ENCODE peak calls at places on chromosomes 13 and 19, in seven cellular contexts. K, D, H, J, M, P and N are unnamed samples.

GRCh38 chr19:6278740-6279619 is 795 bp downstream of the MLLT1 start:
- DNase-seq in K (no peak), D (no peak), H (no peak), J (no peak), M (no peak), P (no peak), N (no peak)

GRCh38 chr13:104993708-104994107 is 1541.8 kb downstream of the EFNB2 start:
- DNase-seq in K (no peak), D (no peak), H (no peak), J (no peak), M (no peak), P (no peak), N (no peak)

GRCh38 chr19:16726916-16727315 is 7.3 kb downstream of the NWD1 start:
- DNase-seq in K (no peak), D (no peak), H (no peak), J (no peak), M (no peak), P (no peak), N (no peak)

GRCh38 chr13:44088911-44089851 is 209.5 kb downstream of the LACC1 start:
- DNase-seq in K (no peak), D (no peak), H (no peak), J (no peak), M (no peak), P (no peak), N (no peak)

GRCh38 chr13:33571618-33572017 is 246.3 kb upstream of the RFC3 start:
- DNase-seq in K (no peak), D (no peak), H (no peak), J (no peak), M (no peak), P (no peak), N (no peak)

GRCh38 chr13:48660356-48661076 is 6.8 kb downstream of the CYSLTR2 start:
- DNase-seq in K (no peak), D (no peak), H (no peak), J (no peak), M (no peak), P (no peak), N (no peak)

GRCh38 chr13:86907116-86907515 is 764.1 kb upstream of the SLITRK5 start:
- DNase-seq in K (no peak), D (no peak), H (no peak), J (no peak), M (no peak), P (no peak), N (no peak)

GRCh38 chr19:16429066-16429758 is 42.6 kb downstream of the EPS15L1 start:
- DNase-seq in K (no peak), D (peak; percentile 78), H (no peak), J (peak; percentile 75), M (peak; percentile 79), P (no peak), N (no peak)

GRCh38 chr19:34459614-34460013 is 21.9 kb upstream of the WTIP start:
- DNase-seq in K (no peak), D (no peak), H (no peak), J (no peak), M (no peak), P (no peak), N (no peak)

GRCh38 chr13:26996965-26997752 is 174.5 kb downstream of the USP12 start:
- DNase-seq in K (no peak), D (no peak), H (no peak), J (no peak), M (no peak), P (no peak), N (no peak)

GRCh38 chr19:34962945-34963530 is 991 bp downstream of the ZNF792 start:
- DNase-seq in K (no peak), D (no peak), H (no peak), J (no peak), M (peak; percentile 22), P (no peak), N (no peak)

GRCh38 chr13:61013782-61014181 is 401.9 kb downstream of the PCDH20 start:
- DNase-seq in K (no peak), D (no peak), H (no peak), J (no peak), M (no peak), P (no peak), N (no peak)

GRCh38 chr13:94620286-94620896 is 18.7 kb downstream of the GPR180 start:
- DNase-seq in K (no peak), D (no peak), H (no peak), J (no peak), M (no peak), P (peak; percentile 36), N (no peak)

GRCh38 chr19:10587022-10587838 is at the start of gene AP1M2:
- DNase-seq in K (no peak), D (no peak), H (no peak), J (peak; percentile 73), M (no peak), P (no peak), N (no peak)

GRCh38 chr13:28337196-28338045 is 157.5 kb downstream of the FLT1 start:
- DNase-seq in K (no peak), D (no peak), H (peak; percentile 71), J (no peak), M (no peak), P (peak; percentile 87), N (no peak)

GRCh38 chr19:18967358-18968146 is 26.5 kb upstream of the HOMER3 start:
- DNase-seq in K (no peak), D (peak; percentile 80), H (no peak), J (peak; percentile 74), M (peak; percentile 43), P (peak; percentile 49), N (no peak)

GRCh38 chr13:72585254-72585653 is 142.2 kb downstream of the MZT1 start:
- DNase-seq in K (no peak), D (no peak), H (no peak), J (no peak), M (no peak), P (no peak), N (no peak)

GRCh38 chr13:50914848-50915247 is 5.3 kb downstream of the RNASEH2B start:
- DNase-seq in K (no peak), D (no peak), H (no peak), J (no peak), M (no peak), P (no peak), N (no peak)

GRCh38 chr13:21124853-21125252 is 51.5 kb downstream of the SKA3 start:
- DNase-seq in K (no peak), D (no peak), H (no peak), J (no peak), M (no peak), P (peak; percentile 24), N (no peak)

GRCh38 chr13:28792992-28793391 is 27.1 kb upstream of the MTUS2 start:
- DNase-seq in K (no peak), D (no peak), H (peak; percentile 47), J (no peak), M (no peak), P (peak; percentile 90), N (no peak)

GRCh38 chr19:18677156-18677555 is 6.3 kb upstream of the CRTC1 start:
- DNase-seq in K (no peak), D (no peak), H (no peak), J (no peak), M (no peak), P (no peak), N (no peak)

GRCh38 chr13:95176611-95177259 is 124.5 kb downstream of the ABCC4 start:
- DNase-seq in K (no peak), D (no peak), H (no peak), J (no peak), M (no peak), P (peak; percentile 75), N (no peak)

GRCh38 chr13:36883829-36884228 is 36.2 kb downstream of the SMAD9 start:
- DNase-seq in K (no peak), D (no peak), H (no peak), J (no peak), M (no peak), P (no peak), N (no peak)

GRCh38 chr13:75416327-75417005 is 65.5 kb downstream of the TBC1D4 start:
- DNase-seq in K (no peak), D (no peak), H (no peak), J (no peak), M (no peak), P (no peak), N (no peak)
- H3K4me3 ChIP-seq in K (no peak overlapping the region), D (no peak overlapping the region), H (no peak overlapping the region), J (no peak overlapping the region), M (no peak overlapping the region), P (no peak overlapping the region), N (no peak overlapping the region)

DNA sequence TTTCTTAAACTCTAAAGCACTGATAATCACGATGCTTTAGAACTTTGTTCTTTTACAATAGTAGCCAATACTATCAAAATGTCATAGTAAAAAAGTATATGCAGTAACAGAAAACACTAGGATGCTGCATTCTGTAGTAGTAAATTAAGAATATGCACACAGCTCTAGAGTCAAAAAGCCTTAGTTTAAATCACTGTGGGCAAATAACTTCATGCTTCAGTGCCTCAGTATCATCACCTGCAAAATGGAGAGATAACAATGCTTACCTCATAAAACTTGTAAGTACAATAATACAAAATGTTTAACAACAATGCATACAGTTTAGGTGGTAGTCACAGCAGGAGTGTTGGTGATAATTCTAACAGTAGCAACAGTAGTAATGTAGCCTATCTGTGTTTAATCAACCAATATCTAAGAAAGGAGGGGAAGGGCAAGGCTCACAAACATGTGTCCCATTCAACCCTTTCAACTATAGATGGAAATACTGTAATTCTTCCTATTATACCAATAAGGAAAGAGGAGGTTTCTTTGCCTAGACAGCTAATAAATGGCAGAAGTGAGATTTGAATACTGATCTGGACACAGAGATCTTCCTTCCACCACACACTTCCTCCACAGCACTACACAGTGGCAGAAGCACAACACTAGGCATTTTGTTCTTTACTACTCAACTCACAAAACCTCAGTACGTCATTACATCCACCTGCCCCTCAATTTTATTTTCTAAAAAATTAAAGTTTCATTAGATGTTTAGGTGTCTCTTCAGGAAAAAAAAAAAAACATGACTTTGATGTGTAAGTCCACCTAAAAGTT is 4.6 kb downstream of the RBM26 start:
- DNase-seq in K (no peak), D (no peak), H (no peak), J (no peak), M (no peak), P (no peak), N (no peak)
- H3K4me3 ChIP-seq in K (no peak overlapping the region), D (no peak overlapping the region), H (no peak overlapping the region), J (no peak overlapping the region), M (no peak overlapping the region), P (no peak overlapping the region), N (no peak overlapping the region)

DNA sequence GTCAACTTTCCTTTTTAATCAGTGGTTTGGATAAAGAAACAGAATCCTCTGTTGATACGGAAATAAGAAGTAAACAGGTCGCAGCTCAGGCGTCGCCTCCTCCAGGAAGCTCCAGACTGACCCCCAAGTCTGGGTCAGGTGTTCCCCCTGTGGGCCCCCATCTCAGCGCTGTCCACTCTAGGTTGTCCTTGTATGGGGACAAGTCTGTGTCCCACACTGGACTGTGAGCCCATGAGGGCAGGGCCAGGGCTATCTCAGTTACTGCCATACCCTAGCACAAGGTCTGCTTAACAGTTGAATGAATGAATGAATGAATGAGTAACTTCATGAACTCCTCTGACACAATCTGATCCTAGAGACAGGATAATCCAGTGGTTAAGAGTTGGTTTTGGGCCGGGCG is 7.5 kb downstream of the CLASRP start:
- DNase-seq in K (no peak), D (no peak), H (no peak), J (no peak), M (no peak), P (no peak), N (no peak)
- H3K4me3 ChIP-seq in K (no peak overlapping the region), D (no peak overlapping the region), H (no peak overlapping the region), J (no peak overlapping the region), M (no peak overlapping the region), P (no peak overlapping the region), N (no peak overlapping the region)

DNA sequence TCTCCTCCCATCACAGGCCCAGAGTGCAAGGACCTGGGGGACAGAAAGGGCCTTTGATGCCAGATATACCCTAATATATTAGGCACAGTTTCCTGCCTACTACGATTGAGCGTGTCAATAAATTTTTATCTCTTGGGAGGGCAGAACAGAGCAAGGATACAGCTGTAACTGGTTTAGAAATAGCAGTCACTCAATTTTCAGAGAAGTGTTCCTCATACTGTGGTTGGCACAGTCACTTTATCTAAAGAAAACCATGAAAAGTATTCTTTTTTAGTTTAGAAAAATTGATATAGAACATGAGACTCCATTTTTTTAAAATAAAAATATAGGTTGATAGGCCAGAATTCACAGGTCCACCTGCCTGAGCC is 460 bp upstream of the ZNF155 start:
- DNase-seq in K (no peak), D (no peak), H (no peak), J (no peak), M (no peak), P (no peak), N (no peak)
- H3K4me3 ChIP-seq in K (peak overlapping the region; percentile 76), D (peak overlapping the region; percentile 73), H (peak overlapping the region; percentile 75), J (peak overlapping the region; percentile 73), M (peak overlapping the region; percentile 69), P (peak overlapping the region; percentile 55), N (peak overlapping the region; percentile 92)